ENCODE peak calls at places on chromosome 13, in five cellular contexts. H is AG08395, Z is SJCRH30, O is T-cell, U is anterior cingulate cortex. V is an unnamed sample.

GRCh38 chr13:92994056-92994455 is 232.6 kb upstream of the GPC6 start:
- DNase-seq in H (peak; percentile 7), Z (no peak), O (no peak), U (no peak), V (no peak)

GRCh38 chr13:99733346-99733745 is 232.1 kb downstream of the TM9SF2 start:
- DNase-seq in H (no peak), Z (no peak), O (no peak), U (no peak), V (no peak)

GRCh38 chr13:97448503-97449251 is 14.7 kb downstream of the RAP2A start:
- DNase-seq in H (no peak), Z (no peak), O (no peak), U (no peak), V (no peak)

GRCh38 chr13:98270819-98271218 is 93.8 kb upstream of the RNF113B start:
- DNase-seq in H (no peak), Z (no peak), O (no peak), U (no peak), V (no peak)

GRCh38 chr13:36059366-36059765 is 71.8 kb downstream of the DCLK1 start:
- DNase-seq in H (no peak), Z (peak; percentile 54), O (no peak), U (no peak), V (no peak)

GRCh38 chr13:29702912-29703351 is 107.4 kb upstream of the SLC7A1 start:
- DNase-seq in H (peak; percentile 92), Z (peak; percentile 79), O (no peak), U (no peak), V (no peak)

GRCh38 chr13:29937836-29938235 is 87.4 kb upstream of the UBL3 start:
- DNase-seq in H (no peak), Z (no peak), O (peak; percentile 36), U (no peak), V (no peak)

GRCh38 chr13:33206425-33206824 is 79.1 kb downstream of the STARD13 start:
- DNase-seq in H (peak; percentile 31), Z (peak; percentile 52), O (no peak), U (no peak), V (no peak)

GRCh38 chr13:83211301-83211700 is 671.0 kb downstream of the SLITRK1 start:
- DNase-seq in H (no peak), Z (no peak), O (no peak), U (no peak), V (no peak)

GRCh38 chr13:65342938-65343337 is 1887.2 kb downstream of the PCDH9 start:
- DNase-seq in H (no peak), Z (no peak), O (no peak), U (no peak), V (no peak)

GRCh38 chr13:89115307-89115706 is 1444.1 kb downstream of the SLITRK5 start:
- DNase-seq in H (no peak), Z (peak; percentile 7), O (no peak), U (no peak), V (no peak)

GRCh38 chr13:95494082-95494681 is 58.3 kb upstream of the CLDN10 start:
- DNase-seq in H (peak; percentile 64), Z (peak; percentile 78), O (no peak), U (no peak), V (no peak)

GRCh38 chr13:98293103-98293502 is 116.0 kb upstream of the RNF113B start:
- DNase-seq in H (no peak), Z (no peak), O (no peak), U (no peak), V (no peak)

GRCh38 chr13:66210677-66211076 is 1019.5 kb downstream of the PCDH9 start:
- DNase-seq in H (peak; percentile 81), Z (no peak), O (no peak), U (no peak), V (no peak)

GRCh38 chr13:42654760-42655159 is 80.8 kb downstream of the TNFSF11 start:
- DNase-seq in H (no peak), Z (no peak), O (no peak), U (no peak), V (no peak)

GRCh38 chr13:28434934-28435333 is 60.0 kb downstream of the FLT1 start:
- DNase-seq in H (peak; percentile 43), Z (no peak), O (no peak), U (no peak), V (no peak)

V was measured in nucleus accumbens.